ENCODE peak calls at places on chromosomes 1 and 21, in eight cellular contexts. One of them, this sample, is unnamed.

GRCh38 chr21:45423201-45423955 is 18.4 kb downstream of the COL18A1 start:
- DNase-seq in ovary: peak
- DNase-seq in B cell: no peak
- DNase-seq in endothelial cell: no peak
- DNase-seq in cardiac fibroblast: no peak
- DNase-seq in HFFc6: no peak
- DNase-seq in GM20000: no peak
- DNase-seq in D721Med: no peak
- DNase-seq in this sample: no peak

GRCh38 chr1:246932366-246932700 is 585 bp upstream of the AHCTF1 start:
- DNase-seq in B cell: no peak
- DNase-seq in GM20000: no peak
- DNase-seq in cardiac fibroblast: no peak
- DNase-seq in HFFc6: no peak
- DNase-seq in D721Med: no peak
- DNase-seq in endothelial cell: no peak
- DNase-seq in ovary: no peak
- DNase-seq in this sample: no peak

GRCh38 chr1:185480545-185480944 is 163.5 kb upstream of the IVNS1ABP start:
- DNase-seq in HFFc6: no peak
- DNase-seq in endothelial cell: no peak
- DNase-seq in D721Med: no peak
- DNase-seq in cardiac fibroblast: no peak
- DNase-seq in ovary: no peak
- DNase-seq in GM20000: no peak
- DNase-seq in B cell: no peak
- DNase-seq in this sample: no peak

GRCh38 chr1:17979815-17980214 is 127.8 kb upstream of the IGSF21 start:
- DNase-seq in HFFc6: no peak
- DNase-seq in GM20000: no peak
- DNase-seq in ovary: no peak
- DNase-seq in D721Med: no peak
- DNase-seq in cardiac fibroblast: no peak
- DNase-seq in B cell: no peak
- DNase-seq in endothelial cell: no peak
- DNase-seq in this sample: no peak

GRCh38 chr21:17738171-17738953 is 80.8 kb downstream of the C21orf91 start:
- DNase-seq in cardiac fibroblast: no peak
- DNase-seq in B cell: no peak
- DNase-seq in HFFc6: no peak
- DNase-seq in endothelial cell: no peak
- DNase-seq in GM20000: no peak
- DNase-seq in D721Med: no peak
- DNase-seq in ovary: no peak
- DNase-seq in this sample: no peak

GRCh38 chr1:225655509-225656258 is 2.8 kb upstream of the ENAH start:
- DNase-seq in B cell: no peak
- DNase-seq in ovary: peak
- DNase-seq in endothelial cell: no peak
- DNase-seq in HFFc6: peak
- DNase-seq in D721Med: no peak
- DNase-seq in cardiac fibroblast: peak
- DNase-seq in GM20000: no peak
- DNase-seq in this sample: no peak

GRCh38 chr1:202760589-202760988 is 47.6 kb downstream of the KDM5B start:
- DNase-seq in cardiac fibroblast: peak
- DNase-seq in ovary: no peak
- DNase-seq in HFFc6: no peak
- DNase-seq in B cell: no peak
- DNase-seq in D721Med: no peak
- DNase-seq in endothelial cell: no peak
- DNase-seq in GM20000: no peak
- DNase-seq in this sample: no peak

GRCh38 chr1:207959141-207959825 is 48.4 kb upstream of the CD34 start:
- DNase-seq in GM20000: peak
- DNase-seq in D721Med: no peak
- DNase-seq in B cell: peak
- DNase-seq in HFFc6: no peak
- DNase-seq in endothelial cell: peak
- DNase-seq in cardiac fibroblast: peak
- DNase-seq in ovary: peak
- DNase-seq in this sample: peak

GRCh38 chr1:245874942-245875580 is 632.0 kb downstream of the SMYD3 start:
- DNase-seq in GM20000: no peak
- DNase-seq in HFFc6: peak
- DNase-seq in ovary: peak
- DNase-seq in cardiac fibroblast: peak
- DNase-seq in D721Med: no peak
- DNase-seq in endothelial cell: no peak
- DNase-seq in B cell: no peak
- DNase-seq in this sample: no peak

GRCh38 chr1:203680765-203681164 is 54.1 kb downstream of the ATP2B4 start:
- DNase-seq in D721Med: no peak
- DNase-seq in B cell: no peak
- DNase-seq in cardiac fibroblast: no peak
- DNase-seq in endothelial cell: no peak
- DNase-seq in GM20000: no peak
- DNase-seq in ovary: no peak
- DNase-seq in HFFc6: no peak
- DNase-seq in this sample: no peak

GRCh38 chr1:1145547-1145914 is 28.1 kb upstream of the TTLL10 start:
- DNase-seq in cardiac fibroblast: no peak
- DNase-seq in endothelial cell: no peak
- DNase-seq in GM20000: no peak
- DNase-seq in ovary: no peak
- DNase-seq in D721Med: no peak
- DNase-seq in HFFc6: no peak
- DNase-seq in B cell: no peak
- DNase-seq in this sample: no peak

GRCh38 chr1:12067900-12068821 is 5.1 kb downstream of the TNFRSF8 start:
- DNase-seq in ovary: no peak
- DNase-seq in endothelial cell: no peak
- DNase-seq in HFFc6: peak
- DNase-seq in D721Med: no peak
- DNase-seq in cardiac fibroblast: peak
- DNase-seq in B cell: no peak
- DNase-seq in GM20000: peak
- DNase-seq in this sample: peak

GRCh38 chr1:41033272-41033671 is 11.7 kb upstream of the SLFNL1 start:
- DNase-seq in HFFc6: no peak
- DNase-seq in B cell: no peak
- DNase-seq in endothelial cell: no peak
- DNase-seq in ovary: no peak
- DNase-seq in GM20000: no peak
- DNase-seq in D721Med: no peak
- DNase-seq in cardiac fibroblast: no peak
- DNase-seq in this sample: no peak

GRCh38 chr1:201350884-201351283 is 26.6 kb downstream of the TNNT2 start:
- DNase-seq in cardiac fibroblast: no peak
- DNase-seq in GM20000: no peak
- DNase-seq in endothelial cell: no peak
- DNase-seq in HFFc6: no peak
- DNase-seq in B cell: no peak
- DNase-seq in D721Med: no peak
- DNase-seq in ovary: no peak
- DNase-seq in this sample: no peak

GRCh38 chr1:165899461-165899941 is 72.1 kb downstream of the UCK2 start:
- DNase-seq in HFFc6: no peak
- DNase-seq in endothelial cell: no peak
- DNase-seq in B cell: no peak
- DNase-seq in GM20000: no peak
- DNase-seq in ovary: no peak
- DNase-seq in cardiac fibroblast: no peak
- DNase-seq in D721Med: no peak
- DNase-seq in this sample: no peak
- TF ChIP-seq CTCF in HFFc6: no peak
- TF ChIP-seq CTCF in endothelial cell: no peak
- TF ChIP-seq CTCF in B cell: no peak
- TF ChIP-seq CTCF in GM20000: no peak
- TF ChIP-seq CTCF in ovary: no peak
- TF ChIP-seq CTCF in cardiac fibroblast: no peak
- TF ChIP-seq CTCF in D721Med: no peak
- TF ChIP-seq CTCF in this sample: no peak

GRCh38 chr1:184210822-184211221 is 159.3 kb downstream of the TSEN15 start:
- DNase-seq in GM20000: no peak
- DNase-seq in endothelial cell: no peak
- DNase-seq in B cell: no peak
- DNase-seq in D721Med: no peak
- DNase-seq in HFFc6: no peak
- DNase-seq in cardiac fibroblast: no peak
- DNase-seq in ovary: no peak
- DNase-seq in this sample: no peak
- TF ChIP-seq CTCF in GM20000: no peak
- TF ChIP-seq CTCF in endothelial cell: no peak
- TF ChIP-seq CTCF in B cell: no peak
- TF ChIP-seq CTCF in D721Med: no peak
- TF ChIP-seq CTCF in HFFc6: no peak
- TF ChIP-seq CTCF in cardiac fibroblast: no peak
- TF ChIP-seq CTCF in ovary: no peak
- TF ChIP-seq CTCF in this sample: no peak

DNA sequence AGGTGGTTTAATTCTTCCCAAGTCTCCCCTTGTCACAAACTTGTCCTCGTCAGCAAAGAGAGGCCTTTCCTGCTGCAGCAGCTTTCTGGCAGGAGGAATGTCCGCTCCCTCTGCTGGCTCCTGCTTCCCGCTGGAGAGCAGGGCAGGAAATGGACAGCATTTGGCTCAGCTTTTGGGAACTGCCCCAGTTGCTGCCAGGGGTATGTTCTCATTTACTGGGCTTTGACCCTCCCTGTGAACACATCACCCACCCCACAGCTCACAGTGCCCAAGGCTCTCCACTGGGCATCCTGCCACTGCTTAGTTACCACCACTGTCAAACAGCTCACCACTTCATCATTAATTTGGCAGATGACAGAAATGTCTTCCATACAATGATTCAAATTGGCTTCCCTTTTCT is 75.4 kb downstream of the MRPL37 start:
- DNase-seq in endothelial cell: peak
- DNase-seq in B cell: no peak
- DNase-seq in GM20000: no peak
- DNase-seq in ovary: peak
- DNase-seq in HFFc6: peak
- DNase-seq in cardiac fibroblast: peak
- DNase-seq in D721Med: no peak
- DNase-seq in this sample: no peak
- TF ChIP-seq CTCF in endothelial cell: no peak
- TF ChIP-seq CTCF in B cell: no peak
- TF ChIP-seq CTCF in GM20000: no peak
- TF ChIP-seq CTCF in ovary: peak
- TF ChIP-seq CTCF in HFFc6: no peak
- TF ChIP-seq CTCF in cardiac fibroblast: peak
- TF ChIP-seq CTCF in D721Med: no peak
- TF ChIP-seq CTCF in this sample: no peak

GRCh38 chr1:83497563-83497962 is 501.4 kb downstream of the TTLL7 start:
- DNase-seq in HFFc6: no peak
- DNase-seq in D721Med: no peak
- DNase-seq in ovary: no peak
- DNase-seq in endothelial cell: peak
- DNase-seq in GM20000: no peak
- DNase-seq in cardiac fibroblast: peak
- DNase-seq in B cell: no peak
- DNase-seq in this sample: no peak
- TF ChIP-seq CTCF in HFFc6: no peak
- TF ChIP-seq CTCF in D721Med: peak
- TF ChIP-seq CTCF in ovary: no peak
- TF ChIP-seq CTCF in endothelial cell: no peak
- TF ChIP-seq CTCF in GM20000: peak
- TF ChIP-seq CTCF in cardiac fibroblast: peak
- TF ChIP-seq CTCF in B cell: no peak
- TF ChIP-seq CTCF in this sample: peak

DNA sequence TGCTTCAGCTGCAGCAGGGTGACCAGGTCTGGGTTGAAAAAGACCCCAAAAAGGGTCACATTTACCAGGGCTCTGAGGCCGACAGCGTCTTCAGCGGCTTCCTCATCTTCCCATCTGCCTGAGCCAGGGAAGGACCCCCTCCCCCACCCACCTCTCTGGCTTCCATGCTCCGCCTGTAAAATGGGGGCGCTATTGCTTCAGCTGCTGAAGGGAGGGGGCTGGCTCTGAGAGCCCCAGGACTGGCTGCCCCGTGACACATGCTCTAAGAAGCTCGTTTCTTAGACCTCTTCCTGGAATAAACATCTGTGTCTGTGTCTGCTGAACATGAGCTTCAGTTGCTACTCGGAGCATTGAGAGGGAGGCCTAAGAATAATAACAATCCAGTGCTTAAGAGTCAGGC is 2.9 kb downstream of the C1QA start:
- DNase-seq in D721Med: no peak
- DNase-seq in HFFc6: peak
- DNase-seq in cardiac fibroblast: peak
- DNase-seq in GM20000: no peak
- DNase-seq in B cell: no peak
- DNase-seq in endothelial cell: peak
- DNase-seq in ovary: no peak
- DNase-seq in this sample: no peak
- TF ChIP-seq CTCF in D721Med: peak
- TF ChIP-seq CTCF in HFFc6: peak
- TF ChIP-seq CTCF in cardiac fibroblast: no peak
- TF ChIP-seq CTCF in GM20000: no peak
- TF ChIP-seq CTCF in B cell: no peak
- TF ChIP-seq CTCF in endothelial cell: no peak
- TF ChIP-seq CTCF in ovary: no peak
- TF ChIP-seq CTCF in this sample: no peak

DNA sequence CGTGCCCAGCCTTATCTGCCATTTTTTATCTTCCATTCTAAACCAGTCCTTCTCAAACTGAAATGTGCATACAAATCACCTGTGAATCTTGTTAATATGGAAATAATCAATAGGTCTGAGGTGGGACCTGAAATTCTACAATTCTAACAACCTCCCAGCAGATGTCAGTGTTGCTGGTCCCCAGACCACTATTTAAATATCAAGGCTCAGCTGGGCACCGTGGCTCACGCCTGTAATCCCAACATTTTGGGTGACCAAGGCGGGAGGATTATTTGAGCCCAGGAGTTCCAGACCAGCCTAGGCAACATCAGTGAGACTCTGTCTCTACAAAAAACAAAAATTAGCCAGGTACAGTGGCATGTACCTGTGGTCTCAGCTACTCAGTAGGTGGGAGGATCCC is 4.1 kb downstream of the UQCRHL start:
- DNase-seq in D721Med: no peak
- DNase-seq in cardiac fibroblast: no peak
- DNase-seq in HFFc6: peak
- DNase-seq in B cell: no peak
- DNase-seq in endothelial cell: peak
- DNase-seq in GM20000: peak
- DNase-seq in ovary: no peak
- DNase-seq in this sample: no peak
- TF ChIP-seq CTCF in D721Med: peak
- TF ChIP-seq CTCF in cardiac fibroblast: peak
- TF ChIP-seq CTCF in HFFc6: peak
- TF ChIP-seq CTCF in B cell: peak
- TF ChIP-seq CTCF in endothelial cell: peak
- TF ChIP-seq CTCF in GM20000: no peak
- TF ChIP-seq CTCF in ovary: peak
- TF ChIP-seq CTCF in this sample: peak

GRCh38 chr1:226891346-226891745 is 20.9 kb downstream of the PSEN2 start:
- DNase-seq in B cell: no peak
- DNase-seq in ovary: no peak
- DNase-seq in GM20000: no peak
- DNase-seq in cardiac fibroblast: no peak
- DNase-seq in endothelial cell: no peak
- DNase-seq in D721Med: no peak
- DNase-seq in HFFc6: no peak
- DNase-seq in this sample: no peak
- TF ChIP-seq CTCF in B cell: no peak
- TF ChIP-seq CTCF in ovary: no peak
- TF ChIP-seq CTCF in GM20000: no peak
- TF ChIP-seq CTCF in cardiac fibroblast: no peak
- TF ChIP-seq CTCF in endothelial cell: no peak
- TF ChIP-seq CTCF in D721Med: no peak
- TF ChIP-seq CTCF in HFFc6: no peak
- TF ChIP-seq CTCF in this sample: no peak

GRCh38 chr1:39917825-39918224 is 16.1 kb upstream of the MYCL start:
- DNase-seq in B cell: no peak
- DNase-seq in GM20000: no peak
- DNase-seq in HFFc6: no peak
- DNase-seq in D721Med: no peak
- DNase-seq in cardiac fibroblast: no peak
- DNase-seq in ovary: no peak
- DNase-seq in endothelial cell: no peak
- DNase-seq in this sample: no peak
- TF ChIP-seq CTCF in B cell: no peak
- TF ChIP-seq CTCF in GM20000: no peak
- TF ChIP-seq CTCF in HFFc6: no peak
- TF ChIP-seq CTCF in D721Med: no peak
- TF ChIP-seq CTCF in cardiac fibroblast: peak
- TF ChIP-seq CTCF in ovary: no peak
- TF ChIP-seq CTCF in endothelial cell: no peak
- TF ChIP-seq CTCF in this sample: peak